ENCODE peak calls at places on chromosomes 16 and 17, in ten cellular contexts. One of them, this sample, is unnamed.

GRCh38 chr16:58028168-58028455 is 2.6 kb downstream of the MMP15 start:
- DNase-seq in WERI-Rb-1: no peak
- DNase-seq in A549: no peak
- DNase-seq in tibial artery: no peak
- DNase-seq in heart left ventricle: peak
- DNase-seq in AG09309: no peak
- DNase-seq in CD4-positive, CD25-positive, alpha-beta regulatory T cell: no peak
- DNase-seq in SJCRH30: no peak
- DNase-seq in tibial nerve: no peak
- DNase-seq in iPS DF 6.9: no peak
- DNase-seq in this sample: no peak

GRCh38 chr17:42586514-42587230 is 9.1 kb upstream of the PSMC3IP start:
- DNase-seq in WERI-Rb-1: no peak
- DNase-seq in A549: no peak
- DNase-seq in tibial artery: no peak
- DNase-seq in heart left ventricle: no peak
- DNase-seq in AG09309: no peak
- DNase-seq in CD4-positive, CD25-positive, alpha-beta regulatory T cell: no peak
- DNase-seq in SJCRH30: no peak
- DNase-seq in tibial nerve: no peak
- DNase-seq in iPS DF 6.9: no peak
- DNase-seq in this sample: no peak

GRCh38 chr16:83336630-83337029 is 471.1 kb upstream of the HSBP1 start:
- DNase-seq in WERI-Rb-1: no peak
- DNase-seq in A549: no peak
- DNase-seq in tibial artery: no peak
- DNase-seq in heart left ventricle: no peak
- DNase-seq in AG09309: peak
- DNase-seq in CD4-positive, CD25-positive, alpha-beta regulatory T cell: no peak
- DNase-seq in SJCRH30: peak
- DNase-seq in tibial nerve: no peak
- DNase-seq in iPS DF 6.9: no peak
- DNase-seq in this sample: no peak

GRCh38 chr17:16466407-16466806 is 25.6 kb downstream of the LRRC75A start:
- DNase-seq in WERI-Rb-1: no peak
- DNase-seq in A549: no peak
- DNase-seq in tibial artery: no peak
- DNase-seq in heart left ventricle: no peak
- DNase-seq in AG09309: no peak
- DNase-seq in CD4-positive, CD25-positive, alpha-beta regulatory T cell: no peak
- DNase-seq in SJCRH30: no peak
- DNase-seq in tibial nerve: no peak
- DNase-seq in iPS DF 6.9: no peak
- DNase-seq in this sample: no peak

GRCh38 chr16:3518983-3519343 is 18.2 kb downstream of the CLUAP1 start:
- DNase-seq in WERI-Rb-1: no peak
- DNase-seq in A549: no peak
- DNase-seq in tibial artery: peak
- DNase-seq in heart left ventricle: no peak
- DNase-seq in AG09309: no peak
- DNase-seq in CD4-positive, CD25-positive, alpha-beta regulatory T cell: no peak
- DNase-seq in SJCRH30: no peak
- DNase-seq in tibial nerve: no peak
- DNase-seq in iPS DF 6.9: no peak
- DNase-seq in this sample: no peak

GRCh38 chr17:78653382-78653781 is 76.2 kb upstream of the DNAH17 start:
- DNase-seq in WERI-Rb-1: no peak
- DNase-seq in A549: no peak
- DNase-seq in tibial artery: no peak
- DNase-seq in heart left ventricle: no peak
- DNase-seq in AG09309: no peak
- DNase-seq in CD4-positive, CD25-positive, alpha-beta regulatory T cell: no peak
- DNase-seq in SJCRH30: no peak
- DNase-seq in tibial nerve: no peak
- DNase-seq in iPS DF 6.9: no peak
- DNase-seq in this sample: no peak

GRCh38 chr17:41211845-41212466 is 14.5 kb upstream of the KRTAP9-2 start:
- DNase-seq in WERI-Rb-1: no peak
- DNase-seq in A549: peak
- DNase-seq in tibial artery: no peak
- DNase-seq in heart left ventricle: no peak
- DNase-seq in AG09309: peak
- DNase-seq in CD4-positive, CD25-positive, alpha-beta regulatory T cell: no peak
- DNase-seq in SJCRH30: peak
- DNase-seq in tibial nerve: no peak
- DNase-seq in iPS DF 6.9: no peak
- DNase-seq in this sample: peak

GRCh38 chr16:13463619-13464018 is 456.3 kb upstream of the ERCC4 start:
- DNase-seq in WERI-Rb-1: no peak
- DNase-seq in A549: no peak
- DNase-seq in tibial artery: no peak
- DNase-seq in heart left ventricle: no peak
- DNase-seq in AG09309: no peak
- DNase-seq in CD4-positive, CD25-positive, alpha-beta regulatory T cell: no peak
- DNase-seq in SJCRH30: no peak
- DNase-seq in tibial nerve: no peak
- DNase-seq in iPS DF 6.9: no peak
- DNase-seq in this sample: no peak

GRCh38 chr17:73907601-73907910 is 263.3 kb upstream of the SDK2 start:
- DNase-seq in WERI-Rb-1: no peak
- DNase-seq in A549: no peak
- DNase-seq in tibial artery: no peak
- DNase-seq in heart left ventricle: no peak
- DNase-seq in AG09309: no peak
- DNase-seq in CD4-positive, CD25-positive, alpha-beta regulatory T cell: no peak
- DNase-seq in SJCRH30: no peak
- DNase-seq in tibial nerve: no peak
- DNase-seq in iPS DF 6.9: no peak
- DNase-seq in this sample: no peak

GRCh38 chr17:17940451-17940911 is 31.7 kb downstream of the TOM1L2 start:
- DNase-seq in WERI-Rb-1: no peak
- DNase-seq in A549: no peak
- DNase-seq in tibial artery: no peak
- DNase-seq in heart left ventricle: no peak
- DNase-seq in AG09309: no peak
- DNase-seq in CD4-positive, CD25-positive, alpha-beta regulatory T cell: no peak
- DNase-seq in SJCRH30: peak
- DNase-seq in tibial nerve: no peak
- DNase-seq in iPS DF 6.9: no peak
- DNase-seq in this sample: no peak

GRCh38 chr17:17494499-17495447 is 1.4 kb downstream of the RASD1 start:
- DNase-seq in WERI-Rb-1: peak
- DNase-seq in A549: no peak
- DNase-seq in tibial artery: peak
- DNase-seq in heart left ventricle: peak
- DNase-seq in AG09309: no peak
- DNase-seq in CD4-positive, CD25-positive, alpha-beta regulatory T cell: peak
- DNase-seq in SJCRH30: no peak
- DNase-seq in tibial nerve: no peak
- DNase-seq in iPS DF 6.9: no peak
- DNase-seq in this sample: no peak

GRCh38 chr16:51971184-51971583 is 575.8 kb downstream of the TOX3 start:
- DNase-seq in WERI-Rb-1: peak
- DNase-seq in A549: peak
- DNase-seq in tibial artery: no peak
- DNase-seq in heart left ventricle: no peak
- DNase-seq in AG09309: no peak
- DNase-seq in CD4-positive, CD25-positive, alpha-beta regulatory T cell: no peak
- DNase-seq in SJCRH30: peak
- DNase-seq in tibial nerve: no peak
- DNase-seq in iPS DF 6.9: peak
- DNase-seq in this sample: no peak

GRCh38 chr17:78343099-78343432 is 16.8 kb downstream of the SOCS3 start:
- DNase-seq in WERI-Rb-1: no peak
- DNase-seq in A549: peak
- DNase-seq in tibial artery: peak
- DNase-seq in heart left ventricle: peak
- DNase-seq in AG09309: no peak
- DNase-seq in CD4-positive, CD25-positive, alpha-beta regulatory T cell: no peak
- DNase-seq in SJCRH30: peak
- DNase-seq in tibial nerve: no peak
- DNase-seq in iPS DF 6.9: no peak
- DNase-seq in this sample: no peak

GRCh38 chr17:10518271-10519037 is at the start of gene MYH1:
- DNase-seq in WERI-Rb-1: no peak
- DNase-seq in A549: no peak
- DNase-seq in tibial artery: no peak
- DNase-seq in heart left ventricle: no peak
- DNase-seq in AG09309: no peak
- DNase-seq in CD4-positive, CD25-positive, alpha-beta regulatory T cell: no peak
- DNase-seq in SJCRH30: no peak
- DNase-seq in tibial nerve: no peak
- DNase-seq in iPS DF 6.9: no peak
- DNase-seq in this sample: no peak
- H3K4me3 ChIP-seq in WERI-Rb-1: no peak
- H3K4me3 ChIP-seq in A549: no peak
- H3K4me3 ChIP-seq in tibial artery: no peak
- H3K4me3 ChIP-seq in heart left ventricle: no peak
- H3K4me3 ChIP-seq in AG09309: no peak
- H3K4me3 ChIP-seq in CD4-positive, CD25-positive, alpha-beta regulatory T cell: no peak
- H3K4me3 ChIP-seq in SJCRH30: no peak
- H3K4me3 ChIP-seq in tibial nerve: no peak
- H3K4me3 ChIP-seq in iPS DF 6.9: no peak
- H3K4me3 ChIP-seq in this sample: no peak

GRCh38 chr16:1958715-1959268 is 546 bp upstream of the NDUFB10 start:
- DNase-seq in WERI-Rb-1: no peak
- DNase-seq in A549: no peak
- DNase-seq in tibial artery: no peak
- DNase-seq in heart left ventricle: no peak
- DNase-seq in AG09309: no peak
- DNase-seq in CD4-positive, CD25-positive, alpha-beta regulatory T cell: no peak
- DNase-seq in SJCRH30: no peak
- DNase-seq in tibial nerve: no peak
- DNase-seq in iPS DF 6.9: no peak
- DNase-seq in this sample: no peak
- H3K4me3 ChIP-seq in WERI-Rb-1: no peak
- H3K4me3 ChIP-seq in A549: peak
- H3K4me3 ChIP-seq in tibial artery: peak
- H3K4me3 ChIP-seq in heart left ventricle: peak
- H3K4me3 ChIP-seq in AG09309: no peak
- H3K4me3 ChIP-seq in CD4-positive, CD25-positive, alpha-beta regulatory T cell: peak
- H3K4me3 ChIP-seq in SJCRH30: peak
- H3K4me3 ChIP-seq in tibial nerve: peak
- H3K4me3 ChIP-seq in iPS DF 6.9: peak
- H3K4me3 ChIP-seq in this sample: peak

GRCh38 chr17:19533718-19534561 is at the start of gene SLC47A1:
- DNase-seq in WERI-Rb-1: peak
- DNase-seq in A549: peak
- DNase-seq in tibial artery: no peak
- DNase-seq in heart left ventricle: peak
- DNase-seq in AG09309: no peak
- DNase-seq in CD4-positive, CD25-positive, alpha-beta regulatory T cell: no peak
- DNase-seq in SJCRH30: no peak
- DNase-seq in tibial nerve: no peak
- DNase-seq in iPS DF 6.9: no peak
- DNase-seq in this sample: peak
- H3K4me3 ChIP-seq in WERI-Rb-1: peak
- H3K4me3 ChIP-seq in A549: peak
- H3K4me3 ChIP-seq in tibial artery: peak
- H3K4me3 ChIP-seq in heart left ventricle: peak
- H3K4me3 ChIP-seq in AG09309: peak
- H3K4me3 ChIP-seq in CD4-positive, CD25-positive, alpha-beta regulatory T cell: no peak
- H3K4me3 ChIP-seq in SJCRH30: no peak
- H3K4me3 ChIP-seq in tibial nerve: peak
- H3K4me3 ChIP-seq in iPS DF 6.9: peak
- H3K4me3 ChIP-seq in this sample: peak

GRCh38 chr17:76267051-76267576 is 2.0 kb downstream of the UBALD2 start:
- DNase-seq in WERI-Rb-1: no peak
- DNase-seq in A549: no peak
- DNase-seq in tibial artery: no peak
- DNase-seq in heart left ventricle: no peak
- DNase-seq in AG09309: no peak
- DNase-seq in CD4-positive, CD25-positive, alpha-beta regulatory T cell: no peak
- DNase-seq in SJCRH30: no peak
- DNase-seq in tibial nerve: no peak
- DNase-seq in iPS DF 6.9: no peak
- DNase-seq in this sample: no peak

GRCh38 chr17:76270127-76270592 is 5.0 kb downstream of the UBALD2 start:
- DNase-seq in WERI-Rb-1: no peak
- DNase-seq in A549: no peak
- DNase-seq in tibial artery: no peak
- DNase-seq in heart left ventricle: no peak
- DNase-seq in AG09309: no peak
- DNase-seq in CD4-positive, CD25-positive, alpha-beta regulatory T cell: no peak
- DNase-seq in SJCRH30: no peak
- DNase-seq in tibial nerve: no peak
- DNase-seq in iPS DF 6.9: no peak
- DNase-seq in this sample: no peak

GRCh38 chr17:76270770-76271668 is 5.9 kb downstream of the UBALD2 start:
- DNase-seq in WERI-Rb-1: no peak
- DNase-seq in A549: no peak
- DNase-seq in tibial artery: no peak
- DNase-seq in heart left ventricle: no peak
- DNase-seq in AG09309: no peak
- DNase-seq in CD4-positive, CD25-positive, alpha-beta regulatory T cell: no peak
- DNase-seq in SJCRH30: peak
- DNase-seq in tibial nerve: no peak
- DNase-seq in iPS DF 6.9: no peak
- DNase-seq in this sample: no peak

GRCh38 chr17:76268015-76268749 is 3.0 kb downstream of the UBALD2 start:
- DNase-seq in WERI-Rb-1: no peak
- DNase-seq in A549: no peak
- DNase-seq in tibial artery: peak
- DNase-seq in heart left ventricle: peak
- DNase-seq in AG09309: no peak
- DNase-seq in CD4-positive, CD25-positive, alpha-beta regulatory T cell: no peak
- DNase-seq in SJCRH30: no peak
- DNase-seq in tibial nerve: peak
- DNase-seq in iPS DF 6.9: no peak
- DNase-seq in this sample: no peak

DNA sequence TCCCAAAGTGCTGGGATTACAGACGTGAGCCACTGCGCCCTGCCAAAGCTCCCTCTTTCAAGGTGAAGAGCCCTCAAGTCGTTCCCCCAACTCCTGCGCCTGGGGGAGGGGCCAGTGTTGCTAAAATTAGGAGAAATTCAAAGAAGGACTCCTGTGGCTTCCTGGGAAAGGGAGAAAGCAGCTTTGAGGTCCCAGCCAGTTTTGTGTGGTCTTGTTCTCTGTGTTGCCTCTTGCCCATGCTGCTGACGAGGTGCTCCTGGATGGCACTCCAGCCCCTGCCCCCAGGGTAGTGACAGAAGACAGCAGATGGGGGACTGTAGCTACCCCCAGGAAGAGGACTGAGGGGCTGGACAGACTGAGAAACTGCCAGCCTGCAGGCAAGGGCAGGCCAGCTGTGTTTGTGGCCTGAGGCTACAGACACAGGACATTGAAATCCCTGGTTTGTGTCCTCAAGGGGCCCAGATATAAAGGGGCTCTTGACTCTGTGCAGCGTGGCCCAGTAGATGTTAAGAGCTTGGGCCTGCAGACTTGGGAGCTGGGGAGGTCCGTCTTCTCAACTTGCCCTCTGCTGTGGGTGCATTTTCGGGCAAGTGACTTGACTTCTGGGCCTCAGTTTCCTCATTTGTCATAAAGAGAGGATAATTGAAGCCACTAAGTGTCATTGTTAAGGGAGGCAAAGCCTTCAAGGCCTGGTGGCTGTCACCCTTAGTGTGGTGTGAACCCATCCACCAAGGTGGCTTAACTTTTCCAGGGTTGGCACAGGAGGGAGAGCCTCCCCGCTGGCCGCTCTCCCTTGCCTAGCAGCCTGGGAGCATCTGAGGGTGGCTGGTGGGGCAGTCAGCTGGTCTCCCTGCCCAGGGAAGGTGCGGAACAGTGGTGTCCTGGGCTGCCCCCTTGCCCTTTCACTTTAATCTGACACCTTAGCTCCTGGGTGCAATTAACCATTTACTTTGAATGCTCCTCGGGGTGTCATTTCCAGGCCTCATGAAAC is 4.1 kb downstream of the UBALD2 start:
- DNase-seq in WERI-Rb-1: no peak
- DNase-seq in A549: no peak
- DNase-seq in tibial artery: no peak
- DNase-seq in heart left ventricle: no peak
- DNase-seq in AG09309: no peak
- DNase-seq in CD4-positive, CD25-positive, alpha-beta regulatory T cell: no peak
- DNase-seq in SJCRH30: peak
- DNase-seq in tibial nerve: no peak
- DNase-seq in iPS DF 6.9: no peak
- DNase-seq in this sample: no peak
- H3K4me3 ChIP-seq in WERI-Rb-1: no peak
- H3K4me3 ChIP-seq in A549: no peak
- H3K4me3 ChIP-seq in tibial artery: no peak
- H3K4me3 ChIP-seq in heart left ventricle: no peak
- H3K4me3 ChIP-seq in AG09309: no peak
- H3K4me3 ChIP-seq in CD4-positive, CD25-positive, alpha-beta regulatory T cell: no peak
- H3K4me3 ChIP-seq in SJCRH30: no peak
- H3K4me3 ChIP-seq in tibial nerve: no peak
- H3K4me3 ChIP-seq in iPS DF 6.9: no peak
- H3K4me3 ChIP-seq in this sample: no peak